ENCODE peak calls at places on chromosome 13, in eight cellular contexts. L is ascending aorta, M is epithelial cell of esophagus, J is mammary epithelial cell, B is tibial nerve, O is esophagus squamous epithelium, R is type B pancreatic cell, S is Peyer's patch. E is an unnamed sample.

GRCh38 chr13:100428966-100429365 is 159.6 kb downstream of the GGACT start:
- DNase-seq in L (no peak), M (no peak), J (no peak), B (no peak), O (no peak), R (no peak), S (no peak), E (no peak)

GRCh38 chr13:45306966-45307365 is 34.0 kb downstream of the TPT1 start:
- DNase-seq in L (no peak), M (no peak), J (no peak), B (no peak), O (no peak), R (no peak), S (no peak), E (no peak)

GRCh38 chr13:46126552-46127171 is 21.8 kb upstream of the CPB2 start:
- DNase-seq in L (no peak), M (peak), J (peak), B (peak), O (no peak), R (no peak), S (peak), E (peak)

GRCh38 chr13:72205773-72206172 is 338.8 kb upstream of the DACH1 start:
- DNase-seq in L (no peak), M (peak), J (peak), B (no peak), O (no peak), R (no peak), S (no peak), E (peak)

GRCh38 chr13:34114581-34114980 is 296.6 kb downstream of the RFC3 start:
- DNase-seq in L (no peak), M (no peak), J (no peak), B (no peak), O (no peak), R (no peak), S (no peak), E (no peak)

GRCh38 chr13:43325636-43326035 is 302.2 kb downstream of the DNAJC15 start:
- DNase-seq in L (no peak), M (no peak), J (no peak), B (no peak), O (no peak), R (no peak), S (no peak), E (no peak)

GRCh38 chr13:32309312-32309711 is 5.9 kb downstream of the ZAR1L start:
- DNase-seq in L (no peak), M (no peak), J (no peak), B (no peak), O (no peak), R (no peak), S (no peak), E (no peak)

GRCh38 chr13:39498471-39499114 is 104.4 kb downstream of the LHFPL6 start:
- DNase-seq in L (no peak), M (no peak), J (no peak), B (no peak), O (no peak), R (no peak), S (no peak), E (no peak)

GRCh38 chr13:36432106-36432544 is at the start of gene CCNA1:
- DNase-seq in L (no peak), M (peak), J (peak), B (no peak), O (no peak), R (no peak), S (no peak), E (no peak)

GRCh38 chr13:32267836-32268439 is 47.2 kb downstream of the ZAR1L start:
- DNase-seq in L (no peak), M (peak), J (peak), B (no peak), O (no peak), R (no peak), S (peak), E (peak)

GRCh38 chr13:52968074-52968700 is 60.4 kb upstream of the OLFM4 start:
- DNase-seq in L (peak), M (peak), J (peak), B (peak), O (no peak), R (peak), S (peak), E (peak)

GRCh38 chr13:112769615-112770014 is 79.8 kb downstream of the ATP11A start:
- DNase-seq in L (no peak), M (no peak), J (no peak), B (no peak), O (no peak), R (no peak), S (no peak), E (no peak)

GRCh38 chr13:44409595-44409994 is 36.0 kb downstream of the SERP2 start:
- DNase-seq in L (peak), M (no peak), J (no peak), B (no peak), O (no peak), R (no peak), S (no peak), E (no peak)

GRCh38 chr13:20709782-20710181 is 6.3 kb downstream of the IL17D start:
- DNase-seq in L (no peak), M (no peak), J (no peak), B (no peak), O (no peak), R (no peak), S (no peak), E (no peak)

GRCh38 chr13:112956516-112957294 is 12.3 kb upstream of the MCF2L start:
- DNase-seq in L (no peak), M (no peak), J (no peak), B (no peak), O (no peak), R (no peak), S (no peak), E (no peak)

GRCh38 chr13:111431241-111431640 is 110.8 kb downstream of the TEX29 start:
- DNase-seq in L (no peak), M (no peak), J (no peak), B (no peak), O (no peak), R (no peak), S (no peak), E (no peak)

GRCh38 chr13:94249512-94249911 is 230.0 kb downstream of the DCT start:
- DNase-seq in L (no peak), M (no peak), J (peak), B (no peak), O (no peak), R (no peak), S (no peak), E (no peak)

GRCh38 chr13:42486711-42487198 is 87.2 kb upstream of the TNFSF11 start:
- DNase-seq in L (no peak), M (peak), J (peak), B (no peak), O (no peak), R (no peak), S (no peak), E (peak)

GRCh38 chr13:66915596-66916185 is 314.4 kb downstream of the PCDH9 start:
- DNase-seq in L (no peak), M (peak), J (peak), B (no peak), O (no peak), R (no peak), S (no peak), E (peak)

GRCh38 chr13:49858183-49858856 is 65.8 kb upstream of the KPNA3 start:
- DNase-seq in L (no peak), M (peak), J (peak), B (no peak), O (no peak), R (no peak), S (no peak), E (peak)

GRCh38 chr13:23673354-23673753 is 103.1 kb downstream of the TNFRSF19 start:
- DNase-seq in L (no peak), M (peak), J (peak), B (no peak), O (no peak), R (no peak), S (no peak), E (peak)

GRCh38 chr13:27174766-27175455 is 3.3 kb upstream of the USP12 start:
- DNase-seq in L (no peak), M (peak), J (no peak), B (no peak), O (no peak), R (no peak), S (no peak), E (no peak)

GRCh38 chr13:30774214-30774730 is 38.9 kb downstream of the ALOX5AP start:
- DNase-seq in L (no peak), M (no peak), J (no peak), B (no peak), O (no peak), R (no peak), S (no peak), E (no peak)

GRCh38 chr13:111049791-111050538 is 65.1 kb upstream of the ARHGEF7 start:
- DNase-seq in L (no peak), M (peak), J (no peak), B (peak), O (no peak), R (no peak), S (no peak), E (peak)

GRCh38 chr13:80603351-80603750 is 262.4 kb upstream of the SPRY2 start:
- DNase-seq in L (no peak), M (no peak), J (no peak), B (no peak), O (no peak), R (no peak), S (no peak), E (no peak)

GRCh38 chr13:72198042-72198441 is 331.0 kb upstream of the DACH1 start:
- DNase-seq in L (no peak), M (no peak), J (no peak), B (no peak), O (no peak), R (no peak), S (no peak), E (no peak)

GRCh38 chr13:32659736-32660135 is 73.5 kb downstream of the PDS5B start:
- DNase-seq in L (no peak), M (no peak), J (no peak), B (no peak), O (no peak), R (no peak), S (no peak), E (no peak)

GRCh38 chr13:79679334-79679733 is 198.4 kb downstream of the NDFIP2 start:
- DNase-seq in L (peak), M (peak), J (peak), B (peak), O (no peak), R (no peak), S (peak), E (peak)

GRCh38 chr13:86608739-86609138 is 809.5 kb upstream of the SLITRK6 start:
- DNase-seq in L (no peak), M (no peak), J (no peak), B (no peak), O (no peak), R (no peak), S (no peak), E (no peak)

GRCh38 chr13:44918323-44919102 is 70.8 kb downstream of the NUFIP1 start:
- DNase-seq in L (peak), M (no peak), J (no peak), B (peak), O (peak), R (peak), S (peak), E (peak)

GRCh38 chr13:30850867-30851211 is 55.2 kb upstream of the MEDAG start:
- DNase-seq in L (no peak), M (no peak), J (no peak), B (no peak), O (no peak), R (no peak), S (no peak), E (no peak)

GRCh38 chr13:28582225-28582891 is 76.6 kb upstream of the POMP start:
- DNase-seq in L (no peak), M (no peak), J (no peak), B (no peak), O (no peak), R (no peak), S (no peak), E (no peak)

GRCh38 chr13:113647351-113648217 is 10.4 kb downstream of the ATP4B start:
- DNase-seq in L (peak), M (peak), J (peak), B (peak), O (peak), R (peak), S (no peak), E (peak)

GRCh38 chr13:113771709-113772331 is 12.8 kb downstream of the TMEM255B start:
- DNase-seq in L (no peak), M (peak), J (peak), B (no peak), O (no peak), R (no peak), S (no peak), E (peak)

GRCh38 chr13:72255908-72256307 is 388.9 kb upstream of the DACH1 start:
- DNase-seq in L (no peak), M (peak), J (peak), B (no peak), O (no peak), R (no peak), S (no peak), E (peak)

GRCh38 chr13:73717632-73718031 is 416.6 kb downstream of the KLF12 start:
- DNase-seq in L (no peak), M (peak), J (peak), B (no peak), O (no peak), R (no peak), S (no peak), E (peak)

GRCh38 chr13:21333186-21333585 is 125.9 kb downstream of the ZDHHC20 start:
- DNase-seq in L (no peak), M (no peak), J (no peak), B (no peak), O (no peak), R (no peak), S (no peak), E (no peak)

GRCh38 chr13:74168263-74168675 is 34.1 kb upstream of the KLF12 start:
- DNase-seq in L (no peak), M (no peak), J (no peak), B (no peak), O (no peak), R (no peak), S (no peak), E (no peak)

DNA sequence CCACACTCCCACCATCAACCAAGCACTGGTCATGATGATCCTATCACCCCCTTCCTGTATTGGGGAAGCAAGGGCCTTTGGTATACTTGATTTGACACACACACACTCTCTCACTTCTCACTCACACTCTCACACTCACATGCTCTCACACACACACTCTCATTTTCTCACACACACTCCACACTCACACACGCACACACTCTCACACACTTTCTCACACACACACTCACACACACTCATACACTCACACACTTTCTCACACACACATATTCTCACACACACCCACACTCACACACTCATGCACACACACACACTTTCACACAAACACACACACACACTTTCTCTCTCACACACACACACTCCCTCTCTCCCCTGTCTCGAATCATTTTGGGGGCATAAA is 8.6 kb downstream of the RGCC start:
- DNase-seq in L (no peak), M (no peak), J (no peak), B (no peak), O (no peak), R (no peak), S (no peak), E (no peak)
- TF ChIP-seq CTCF in L (no peak), M (no peak), J (no peak), B (no peak), O (no peak), R (no peak), S (no peak), E (no peak)

DNA sequence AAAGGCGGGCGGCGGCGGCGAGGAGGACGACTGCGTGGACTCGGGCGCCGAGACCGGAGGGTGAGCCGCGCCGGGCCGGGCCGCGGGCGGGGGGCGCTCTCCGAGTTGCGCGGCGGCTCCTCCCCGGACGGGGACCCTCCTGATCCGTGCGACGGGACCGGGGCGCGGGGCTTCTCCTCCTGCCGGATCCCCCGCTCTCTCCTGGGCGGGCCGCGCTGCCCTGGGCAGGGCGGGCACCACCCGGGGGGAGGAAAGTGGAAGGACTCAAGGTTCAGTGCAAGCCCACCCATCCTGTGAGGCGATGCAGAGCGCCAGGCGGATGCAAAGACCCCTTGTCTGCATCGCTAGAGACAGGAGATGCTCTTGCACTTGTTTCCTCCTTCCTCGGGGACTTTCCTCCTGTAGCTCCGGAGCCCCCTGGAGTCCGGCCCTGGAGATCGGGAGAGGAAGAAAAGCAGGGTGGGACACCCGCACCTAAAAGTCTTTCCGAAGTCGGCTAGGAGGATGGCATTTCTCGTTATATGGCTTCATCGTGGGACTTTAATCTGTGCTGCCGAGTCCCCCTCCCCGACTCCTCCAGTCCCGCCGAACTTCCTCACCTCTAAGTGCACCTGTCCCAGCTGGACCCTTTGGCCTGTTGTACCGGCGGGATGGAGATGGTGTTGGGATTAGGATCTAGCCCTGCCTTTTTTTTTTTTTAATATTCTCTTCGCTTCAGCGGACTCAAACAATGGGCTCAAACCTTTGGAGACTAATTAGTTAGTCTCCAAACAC is 499 bp downstream of the FAM124A start:
- DNase-seq in L (no peak), M (no peak), J (no peak), B (no peak), O (no peak), R (no peak), S (no peak), E (no peak)
- TF ChIP-seq CTCF in L (no peak), M (no peak), J (no peak), B (no peak), O (no peak), R (peak), S (no peak), E (no peak)

DNA sequence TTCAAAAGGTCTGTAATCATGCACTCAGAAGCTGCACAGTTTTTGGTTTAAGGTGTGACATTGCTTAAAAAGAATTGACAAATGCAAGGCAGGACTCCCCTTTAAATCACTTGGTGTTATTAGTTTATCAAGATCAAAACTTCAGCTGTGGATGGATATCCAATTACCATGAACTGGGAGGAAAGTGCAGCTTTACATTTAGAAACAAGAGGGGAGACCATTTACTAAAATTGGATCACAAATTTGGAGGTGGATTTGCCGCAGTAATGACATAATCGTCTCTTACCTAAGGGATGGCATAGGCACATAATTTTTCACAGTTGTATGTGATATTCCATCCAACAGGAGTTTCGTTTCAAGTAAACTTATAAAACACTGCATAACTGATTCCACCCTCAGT is 1610.2 kb downstream of the SLITRK5 start:
- DNase-seq in L (no peak), M (no peak), J (no peak), B (no peak), O (no peak), R (no peak), S (no peak), E (no peak)
- TF ChIP-seq CTCF in L (no peak), M (no peak), J (no peak), B (no peak), O (no peak), R (no peak), S (no peak), E (no peak)

DNA sequence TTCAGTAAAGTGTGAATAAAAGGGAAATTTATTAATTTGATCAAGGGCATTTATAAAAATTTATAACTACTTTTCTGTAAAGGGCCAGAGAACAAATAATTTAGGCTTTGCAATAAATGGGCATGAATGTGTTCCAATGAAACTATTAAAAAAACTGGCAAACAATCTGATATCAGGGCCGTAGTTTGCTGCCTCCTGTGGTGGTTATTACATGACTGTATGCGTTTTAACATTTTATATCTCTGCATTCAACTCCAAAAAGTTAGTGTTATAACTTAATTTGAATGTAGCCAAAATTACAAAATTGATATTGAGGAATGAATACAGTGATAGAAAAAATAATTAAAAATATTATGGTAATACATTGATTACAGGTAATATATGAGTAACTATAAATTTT is 80.5 kb upstream of the POSTN start:
- DNase-seq in L (no peak), M (no peak), J (no peak), B (no peak), O (no peak), R (no peak), S (no peak), E (no peak)
- TF ChIP-seq CTCF in L (no peak), M (no peak), J (peak), B (no peak), O (no peak), R (peak), S (no peak), E (peak)